ENCODE peak calls at places on chromosomes 16 and 17, in nine cellular contexts. R is SK-N-SH, P is spleen, D is HCT116, K is GM12878, L is suprapubic skin, O is transverse colon, J is sigmoid colon, W is K562. Y is an unnamed sample.

GRCh38 chr17:70314096-70314495 is 144.8 kb downstream of the KCNJ2 start:
- DNase-seq in R (no peak), P (no peak), D (no peak), K (no peak), L (no peak), O (no peak), J (no peak), W (no peak), Y (no peak)

GRCh38 chr17:410674-411401 is 58.2 kb upstream of the RPH3AL start:
- DNase-seq in R (peak), P (peak), D (no peak), K (no peak), L (no peak), O (peak), J (no peak), W (peak), Y (no peak)

GRCh38 chr17:43966276-43966675 is 12.5 kb upstream of the PYY start:
- DNase-seq in R (no peak), P (no peak), D (no peak), K (no peak), L (no peak), O (no peak), J (no peak), W (no peak), Y (no peak)

GRCh38 chr16:30357715-30358576 is 2.8 kb upstream of the CD2BP2 start:
- DNase-seq in R (no peak), P (peak), D (no peak), K (no peak), L (no peak), O (no peak), J (no peak), W (no peak), Y (no peak)

GRCh38 chr16:47646914-47647313 is 185.8 kb downstream of the PHKB start:
- DNase-seq in R (no peak), P (no peak), D (no peak), K (no peak), L (no peak), O (no peak), J (no peak), W (no peak), Y (no peak)

GRCh38 chr17:78397681-78398101 is 19.2 kb downstream of the PGS1 start:
- DNase-seq in R (no peak), P (no peak), D (no peak), K (no peak), L (no peak), O (no peak), J (no peak), W (no peak), Y (no peak)

GRCh38 chr16:53091508-53092211 is 36.9 kb downstream of the CHD9 start:
- DNase-seq in R (peak), P (no peak), D (no peak), K (peak), L (peak), O (peak), J (peak), W (no peak), Y (peak)

GRCh38 chr17:55740515-55741352 is 10.1 kb upstream of the PCTP start:
- DNase-seq in R (no peak), P (no peak), D (no peak), K (no peak), L (no peak), O (no peak), J (no peak), W (peak), Y (no peak)

GRCh38 chr17:82948081-82948511 is 108.3 kb upstream of the ZNF750 start:
- DNase-seq in R (no peak), P (peak), D (no peak), K (no peak), L (no peak), O (peak), J (peak), W (no peak), Y (no peak)

GRCh38 chr17:82949361-82949760 is 109.5 kb upstream of the ZNF750 start:
- DNase-seq in R (no peak), P (peak), D (no peak), K (no peak), L (no peak), O (no peak), J (peak), W (no peak), Y (no peak)

GRCh38 chr17:82946081-82946480 is 106.3 kb upstream of the ZNF750 start:
- DNase-seq in R (no peak), P (no peak), D (no peak), K (no peak), L (no peak), O (no peak), J (no peak), W (no peak), Y (no peak)

GRCh38 chr17:82948957-82949356 is 109.1 kb upstream of the ZNF750 start:
- DNase-seq in R (no peak), P (no peak), D (no peak), K (no peak), L (no peak), O (no peak), J (peak), W (no peak), Y (no peak)

GRCh38 chr17:82947051-82947991 is 107.5 kb upstream of the ZNF750 start:
- DNase-seq in R (no peak), P (peak), D (no peak), K (no peak), L (no peak), O (no peak), J (peak), W (no peak), Y (no peak)
- TF ChIP-seq POLR2AphosphoS5 in R (no peak), P (no peak), D (no peak), K (no peak), L (no peak), O (no peak), J (no peak), W (no peak), Y (no peak)

DNA sequence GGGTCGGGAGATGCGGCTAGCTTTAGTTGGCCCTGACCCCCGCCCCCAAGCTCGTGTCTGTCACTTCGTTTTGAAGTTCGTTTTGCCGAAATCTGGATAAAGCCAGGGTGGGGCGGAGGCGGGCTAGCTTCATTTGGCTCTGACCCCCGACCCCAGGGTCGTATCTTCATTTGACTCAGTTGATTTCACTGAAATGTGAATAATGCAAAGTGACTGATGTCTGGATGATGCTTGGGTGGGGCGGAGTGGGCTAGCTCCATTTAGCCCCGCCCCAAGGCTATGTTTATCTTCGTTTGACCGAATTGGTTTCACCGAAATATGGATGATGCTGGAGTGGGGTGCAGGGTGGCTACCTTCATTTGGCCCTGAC is 667 bp downstream of the PSMD7 start:
- DNase-seq in R (peak), P (no peak), D (no peak), K (no peak), L (no peak), O (peak), J (no peak), W (no peak), Y (no peak)
- H3K4me3 ChIP-seq in R (peak), P (peak), D (peak), K (peak), L (peak), O (peak), J (peak), W (peak), Y (peak)

GRCh38 chr17:42275527-42276358 is 448 bp downstream of the STAT5B start:
- DNase-seq in R (peak), P (peak), D (no peak), K (no peak), L (no peak), O (peak), J (peak), W (peak), Y (no peak)

GRCh38 chr17:42277342-42277712 is 1.1 kb upstream of the STAT5B start:
- DNase-seq in R (no peak), P (no peak), D (no peak), K (no peak), L (no peak), O (peak), J (no peak), W (no peak), Y (no peak)

GRCh38 chr17:42276359-42276608 is at the start of gene STAT5B:
- DNase-seq in R (peak), P (peak), D (no peak), K (no peak), L (no peak), O (peak), J (peak), W (peak), Y (peak)

GRCh38 chr17:42274812-42275526 is 1.2 kb downstream of the STAT5B start:
- DNase-seq in R (peak), P (no peak), D (no peak), K (no peak), L (no peak), O (no peak), J (peak), W (no peak), Y (no peak)

DNA sequence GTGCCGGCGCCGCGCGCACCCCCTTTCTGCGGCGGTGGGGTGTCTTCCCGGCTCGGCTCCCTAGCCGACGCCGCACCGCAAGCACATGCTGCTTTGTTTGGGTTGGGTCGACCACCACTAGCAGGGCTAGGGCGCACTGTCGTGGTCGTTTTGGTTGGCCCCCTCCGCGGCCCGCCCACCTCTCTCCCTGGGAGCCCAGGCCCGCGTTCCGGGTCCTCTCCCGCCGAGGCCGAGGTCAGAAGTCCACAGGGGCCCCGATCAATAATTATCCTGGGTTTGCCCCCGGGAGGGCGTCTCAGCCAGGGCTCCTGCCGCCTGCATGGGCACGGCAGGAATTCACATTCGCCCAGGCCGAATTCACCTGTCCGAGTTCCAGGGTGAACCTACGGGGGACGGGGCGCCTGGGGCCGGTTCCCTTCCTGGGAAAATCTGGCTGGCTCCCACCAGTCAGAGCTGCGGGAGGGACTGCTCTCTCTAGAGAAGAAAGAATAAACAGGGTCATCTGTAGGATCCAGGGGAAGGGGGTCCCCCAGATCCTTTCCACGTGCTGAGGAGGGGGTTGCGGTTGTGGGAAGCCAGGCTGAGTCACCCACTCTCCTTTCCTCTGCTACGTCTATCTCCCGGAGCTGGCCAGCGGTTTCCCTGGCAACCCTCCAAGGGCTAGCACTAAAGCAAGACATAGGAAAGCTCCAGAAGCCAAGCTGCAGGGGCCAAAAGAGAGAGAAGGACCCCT is 584 bp upstream of the STAT5B start:
- DNase-seq in R (peak), P (peak), D (no peak), K (no peak), L (peak), O (peak), J (peak), W (peak), Y (peak)
- TF ChIP-seq POLR2AphosphoS5 in R (no peak), P (peak), D (no peak), K (no peak), L (no peak), O (peak), J (peak), W (peak), Y (no peak)

DNA sequence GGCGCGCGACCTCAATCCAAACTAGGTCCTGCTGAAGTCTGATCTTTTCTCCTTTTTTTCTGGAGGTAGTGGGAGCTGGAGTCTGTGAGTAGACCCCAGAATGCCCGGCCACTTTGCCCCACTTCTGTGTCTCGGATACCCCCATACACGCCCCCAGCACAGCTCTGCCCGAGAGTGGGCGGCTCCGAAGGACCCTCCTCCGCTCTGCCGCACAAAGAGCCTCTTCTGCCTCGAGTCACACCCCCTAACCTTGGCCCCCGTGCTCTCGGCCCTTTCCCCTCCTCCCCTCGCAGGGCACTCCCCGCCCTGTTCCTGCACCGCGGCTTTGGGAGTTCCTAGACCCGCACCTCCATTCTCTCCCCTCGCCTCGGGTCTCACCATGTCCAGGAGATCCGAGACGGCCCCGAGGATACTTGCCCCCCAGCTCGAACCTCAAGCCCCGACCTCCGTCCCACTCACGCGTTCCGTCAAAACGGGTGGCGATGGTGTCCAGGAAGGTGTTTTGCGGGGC is 476 bp downstream of the KCNH4 start:
- DNase-seq in R (peak), P (no peak), D (no peak), K (no peak), L (no peak), O (no peak), J (no peak), W (no peak), Y (no peak)
- H3K4me3 ChIP-seq in R (peak), P (peak), D (no peak), K (peak), L (peak), O (peak), J (peak), W (peak), Y (peak)

Y was measured in stomach.